ENCODE peak calls at places on chromosomes 13 and 19, in seven cellular contexts. W is stimulated activated CD4-positive, alpha-beta T cell treated with anti-CD3 and anti-CD28 coated beads, TNF-alpha, amount 100 ng/mL, for 24 hours; S is RWPE1; O is activated CD4-positive, alpha-beta T cell treated with anti-CD3 and anti-CD28 coated beads, Interleukin-2, amount 50 U/mL, for 1 hour; V is activated CD8-positive, alpha-beta memory T cell treated with anti-CD3 and anti-CD28 coated beads for 1 hour; A is cardiac muscle cell; M is WERI-Rb-1. Q is an unnamed sample.

GRCh38 chr13:35765387-35765786 is 288.9 kb upstream of the MAB21L1 start:
- DNase-seq in W (no peak), S (no peak), O (no peak), V (no peak), A (no peak), M (peak; percentile 81), Q (no peak)

GRCh38 chr19:49774969-49775368 is 8.2 kb downstream of the AP2A1 start:
- DNase-seq in W (no peak), S (no peak), O (no peak), V (no peak), A (no peak), M (no peak), Q (no peak)

GRCh38 chr13:30034448-30034795 is 184.0 kb upstream of the UBL3 start:
- DNase-seq in W (no peak), S (no peak), O (no peak), V (no peak), A (peak; percentile 24), M (no peak), Q (no peak)

GRCh38 chr13:112690242-112690943 is 555 bp downstream of the ATP11A start:
- DNase-seq in W (no peak), S (peak; percentile 47), O (peak; percentile 11), V (no peak), A (peak; percentile 23), M (peak; percentile 73), Q (no peak)

GRCh38 chr19:2266183-2266993 is 10.2 kb upstream of the JSRP1 start:
- DNase-seq in W (no peak), S (no peak), O (no peak), V (no peak), A (peak; percentile 91), M (no peak), Q (peak; percentile 28)

GRCh38 chr13:77696863-77697207 is 652 bp upstream of the SLAIN1 start:
- DNase-seq in W (no peak), S (no peak), O (no peak), V (no peak), A (no peak), M (no peak), Q (no peak)

GRCh38 chr19:31306006-31306753 is 43.1 kb downstream of the TSHZ3 start:
- DNase-seq in W (no peak), S (no peak), O (no peak), V (no peak), A (no peak), M (no peak), Q (no peak)

GRCh38 chr19:49894011-49894664 is 2.5 kb downstream of the IL4I1 start:
- DNase-seq in W (no peak), S (no peak), O (no peak), V (no peak), A (no peak), M (no peak), Q (no peak)

GRCh38 chr13:38391341-38391740 is 41.7 kb downstream of the UFM1 start:
- DNase-seq in W (no peak), S (no peak), O (no peak), V (no peak), A (no peak), M (no peak), Q (no peak)

GRCh38 chr13:78341032-78341431 is 262.3 kb downstream of the POU4F1 start:
- DNase-seq in W (no peak), S (no peak), O (no peak), V (no peak), A (no peak), M (no peak), Q (no peak)

GRCh38 chr13:21458816-21459701 is at the start of gene ZDHHC20:
- DNase-seq in W (peak; percentile 78), S (peak; percentile 91), O (peak; percentile 87), V (peak; percentile 57), A (peak; percentile 89), M (peak; percentile 94), Q (peak; percentile 68)

GRCh38 chr13:26967119-26968038 is 204.2 kb downstream of the USP12 start:
- DNase-seq in W (no peak), S (no peak), O (no peak), V (no peak), A (peak; percentile 70), M (no peak), Q (no peak)

GRCh38 chr19:11446652-11447301 is 11.3 kb downstream of the PRKCSH start:
- DNase-seq in W (no peak), S (no peak), O (peak; percentile 51), V (no peak), A (peak; percentile 46), M (peak; percentile 79), Q (no peak)

GRCh38 chr19:6794817-6795431 is 22.4 kb downstream of the VAV1 start:
- DNase-seq in W (no peak), S (no peak), O (no peak), V (no peak), A (no peak), M (no peak), Q (no peak)

GRCh38 chr19:2333027-2333806 is 4.7 kb downstream of the SPPL2B start:
- DNase-seq in W (no peak), S (no peak), O (no peak), V (no peak), A (no peak), M (peak; percentile 52), Q (peak; percentile 77)

GRCh38 chr19:45515081-45515624 is 7.9 kb downstream of the VASP start:
- DNase-seq in W (no peak), S (no peak), O (no peak), V (no peak), A (no peak), M (no peak), Q (no peak)

GRCh38 chr13:26653310-26653709 is 95.8 kb downstream of the WASF3 start:
- DNase-seq in W (no peak), S (no peak), O (no peak), V (no peak), A (peak; percentile 8), M (no peak), Q (no peak)

GRCh38 chr19:4597278-4597974 is 37.9 kb upstream of the SEMA6B start:
- DNase-seq in W (no peak), S (peak; percentile 52), O (no peak), V (no peak), A (no peak), M (peak; percentile 75), Q (no peak)

GRCh38 chr13:81172603-81173002 is 831.7 kb upstream of the SPRY2 start:
- DNase-seq in W (no peak), S (no peak), O (no peak), V (no peak), A (no peak), M (no peak), Q (no peak)

GRCh38 chr13:104414771-104415170 is 1348.6 kb upstream of the SLC10A2 start:
- DNase-seq in W (no peak), S (no peak), O (no peak), V (no peak), A (no peak), M (no peak), Q (peak; percentile 47)

GRCh38 chr19:18023596-18024212 is 15.7 kb downstream of the ARRDC2 start:
- DNase-seq in W (no peak), S (no peak), O (peak; percentile 80), V (peak; percentile 62), A (peak; percentile 95), M (no peak), Q (peak; percentile 57)

GRCh38 chr19:10006335-10006708 is 4.0 kb downstream of the COL5A3 start:
- DNase-seq in W (no peak), S (no peak), O (no peak), V (no peak), A (peak; percentile 70), M (no peak), Q (no peak)

GRCh38 chr13:61777281-61777680 is 361.6 kb upstream of the PCDH20 start:
- DNase-seq in W (no peak), S (no peak), O (no peak), V (no peak), A (peak; percentile 63), M (peak; percentile 6), Q (no peak)

GRCh38 chr19:48361912-48362311 is 1.8 kb downstream of the TMEM143 start:
- DNase-seq in W (no peak), S (no peak), O (no peak), V (no peak), A (no peak), M (no peak), Q (no peak)

GRCh38 chr19:33767898-33768413 is 28.7 kb upstream of the KCTD15 start:
- DNase-seq in W (no peak), S (no peak), O (peak; percentile 23), V (no peak), A (peak; percentile 33), M (no peak), Q (no peak)

GRCh38 chr13:102197193-102197592 is 204.7 kb downstream of the FGF14 start:
- DNase-seq in W (no peak), S (no peak), O (no peak), V (no peak), A (no peak), M (peak; percentile 59), Q (peak; percentile 23)

GRCh38 chr19:18100710-18101109 is 3.1 kb downstream of the MAST3 start:
- DNase-seq in W (no peak), S (no peak), O (no peak), V (no peak), A (no peak), M (no peak), Q (peak; percentile 21)

GRCh38 chr19:38270587-38271167 is 6.3 kb downstream of the SPINT2 start:
- DNase-seq in W (no peak), S (no peak), O (no peak), V (no peak), A (no peak), M (no peak), Q (no peak)

GRCh38 chr19:5782322-5782721 is 2.2 kb downstream of the PRR22 start:
- DNase-seq in W (no peak), S (no peak), O (no peak), V (no peak), A (no peak), M (no peak), Q (no peak)

GRCh38 chr13:75798353-75799245 is 162.5 kb downstream of the LMO7 start:
- DNase-seq in W (no peak), S (peak; percentile 35), O (no peak), V (no peak), A (peak; percentile 35), M (no peak), Q (no peak)

GRCh38 chr13:110045919-110046318 is 259.5 kb upstream of the IRS2 start:
- DNase-seq in W (no peak), S (no peak), O (no peak), V (no peak), A (no peak), M (no peak), Q (no peak)

GRCh38 chr19:42176990-42177685 is 40.3 kb downstream of the DEDD2 start:
- DNase-seq in W (no peak), S (peak; percentile 64), O (peak; percentile 76), V (no peak), A (peak; percentile 80), M (peak; percentile 92), Q (peak; percentile 96)

GRCh38 chr19:27858981-27859581 is 1353.9 kb downstream of the UQCRFS1 start:
- DNase-seq in W (no peak), S (no peak), O (no peak), V (no peak), A (no peak), M (no peak), Q (no peak)

GRCh38 chr13:43167058-43167457 is 143.7 kb downstream of the DNAJC15 start:
- DNase-seq in W (no peak), S (no peak), O (no peak), V (no peak), A (no peak), M (no peak), Q (no peak)

GRCh38 chr19:49553451-49554271 is 25.9 kb downstream of the RCN3 start:
- DNase-seq in W (no peak), S (peak; percentile 77), O (peak; percentile 53), V (no peak), A (peak; percentile 44), M (no peak), Q (no peak)

Q was measured in DMS153.